ENCODE peak calls at places on chromosomes 2 and 18, in eight cellular contexts. I is lower lobe of right lung, T is heart left ventricle, N is breast epithelium, R is foreskin fibroblast, L is astrocyte of the cerebellum, S is DND-41, D is choroid plexus epithelial cell. B is an unnamed sample.

GRCh38 chr2:20438334-20439192 is 8.3 kb upstream of the RHOB start:
- DNase-seq in T (no peak), R (peak), S (no peak), I (no peak), L (peak), N (no peak), D (peak), B (no peak)

GRCh38 chr2:99488587-99488998 is 1.2 kb downstream of the REV1 start:
- DNase-seq in N (no peak), L (no peak), I (no peak), D (peak), R (no peak), T (no peak), S (peak), B (no peak)

GRCh38 chr2:152615177-152615576 is 102.1 kb downstream of the PRPF40A start:
- DNase-seq in D (no peak), R (no peak), N (no peak), I (no peak), T (no peak), S (no peak), L (no peak), B (no peak)

GRCh38 chr2:55899881-55900280 is 23.7 kb downstream of the EFEMP1 start:
- DNase-seq in R (no peak), L (peak), N (no peak), I (no peak), T (no peak), S (no peak), D (no peak), B (no peak)

GRCh38 chr18:76350134-76351025 is 144.7 kb downstream of the ZNF516 start:
- DNase-seq in I (no peak), L (no peak), D (no peak), R (no peak), T (no peak), S (no peak), N (no peak), B (no peak)

GRCh38 chr2:110980613-110981062 is 140.1 kb upstream of the BCL2L11 start:
- DNase-seq in T (no peak), I (no peak), D (no peak), S (peak), L (no peak), N (no peak), R (no peak), B (no peak)

GRCh38 chr2:3489449-3490115 is 29.7 kb downstream of the ADI1 start:
- DNase-seq in S (no peak), N (no peak), I (peak), R (no peak), L (no peak), D (no peak), T (no peak), B (no peak)

GRCh38 chr2:105563000-105563719 is 164.3 kb upstream of the FHL2 start:
- DNase-seq in L (no peak), S (no peak), I (no peak), D (no peak), T (no peak), N (no peak), R (no peak), B (no peak)

GRCh38 chr2:10889741-10890215 is 22.0 kb upstream of the KCNF1 start:
- DNase-seq in D (no peak), I (no peak), T (no peak), L (no peak), S (no peak), N (no peak), R (no peak), B (no peak)

GRCh38 chr2:26521054-26521912 is 43.4 kb upstream of the OTOF start:
- DNase-seq in T (no peak), N (no peak), R (no peak), D (peak), S (peak), I (no peak), L (no peak), B (no peak)

GRCh38 chr2:176125215-176126054 is 2.9 kb downstream of the HOXD9 start:
- DNase-seq in D (no peak), T (no peak), N (no peak), S (no peak), I (no peak), R (no peak), L (no peak), B (no peak)

GRCh38 chr18:75124967-75125358 is 84.0 kb downstream of the PTGR3 start:
- DNase-seq in I (no peak), L (no peak), R (no peak), N (no peak), S (no peak), D (no peak), T (no peak), B (no peak)

GRCh38 chr2:51758080-51758479 is 726.1 kb upstream of the NRXN1 start:
- DNase-seq in T (no peak), N (no peak), I (no peak), S (no peak), D (no peak), L (no peak), R (no peak), B (no peak)

GRCh38 chr2:57759822-57760300 is 286.7 kb upstream of the VRK2 start:
- DNase-seq in N (peak), T (peak), L (peak), R (peak), S (peak), I (peak), D (peak), B (peak)
- H3K4me3 ChIP-seq in N (peak), T (no peak), L (peak), R (peak), S (peak), I (peak), D (peak), B (no peak)

GRCh38 chr2:218858671-218859555 is 692 bp upstream of the WNT6 start:
- DNase-seq in L (no peak), N (no peak), T (no peak), D (no peak), R (no peak), S (no peak), I (no peak), B (no peak)

GRCh38 chr2:218860950-218861381 is 1.4 kb downstream of the WNT6 start:
- DNase-seq in T (peak), D (peak), R (no peak), L (no peak), S (peak), I (no peak), N (peak), B (no peak)

GRCh38 chr2:218859556-218859993 is at the start of gene WNT6:
- DNase-seq in D (no peak), T (no peak), I (peak), R (no peak), N (no peak), L (no peak), S (no peak), B (no peak)

GRCh38 chr2:218861645-218862318 is 2.2 kb downstream of the WNT6 start:
- DNase-seq in T (no peak), R (no peak), S (no peak), D (no peak), N (no peak), I (peak), L (no peak), B (no peak)

GRCh38 chr2:218859994-218860831 is 608 bp downstream of the WNT6 start:
- DNase-seq in D (no peak), L (no peak), R (no peak), N (no peak), I (peak), T (no peak), S (no peak), B (no peak)
- H3K4me3 ChIP-seq in D (no peak), L (no peak), R (no peak), N (peak), I (peak), T (peak), S (no peak), B (no peak)

DNA sequence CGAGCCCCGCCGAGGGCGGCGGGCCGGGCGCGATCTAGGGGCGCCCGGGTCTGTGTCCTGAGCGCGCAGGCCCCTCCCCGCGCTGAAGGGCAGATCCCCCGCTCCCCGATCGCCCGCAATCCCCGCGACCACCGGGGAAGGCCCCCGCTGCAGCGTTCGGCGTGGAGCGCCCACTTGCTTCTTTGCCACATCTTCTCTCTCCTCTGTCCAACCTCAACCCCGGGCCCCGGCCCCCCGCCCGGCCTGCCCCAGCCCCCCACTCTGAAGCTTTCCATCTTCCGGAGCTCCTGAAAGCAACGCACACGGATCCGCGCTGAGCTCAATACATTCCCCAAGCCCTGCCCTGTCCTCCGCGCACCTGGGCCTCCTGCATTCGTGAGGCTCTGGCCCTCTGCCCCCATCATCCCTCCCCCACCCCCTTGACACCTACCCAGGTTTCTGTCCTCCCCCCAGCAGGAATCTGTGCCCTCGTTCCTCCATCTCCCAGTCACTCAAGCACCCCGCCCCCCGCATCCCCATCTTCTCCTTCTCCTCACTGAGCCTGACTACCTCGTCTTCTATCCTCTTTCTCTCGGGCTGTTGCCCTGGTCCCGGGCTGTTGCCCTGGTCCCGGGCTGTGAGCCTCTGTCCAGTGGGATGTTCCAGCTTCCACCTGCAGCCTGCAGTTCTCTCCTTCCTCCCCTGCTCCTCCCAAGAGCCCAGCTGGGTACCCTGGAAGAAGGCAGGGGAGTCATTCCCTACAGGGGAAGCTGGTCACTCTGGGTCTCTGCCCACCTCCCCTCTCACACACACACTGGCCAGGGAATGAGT is 7.8 kb downstream of the SPEG start:
- DNase-seq in R (no peak), N (no peak), S (no peak), L (no peak), I (no peak), T (no peak), D (no peak), B (no peak)
- H3K4me3 ChIP-seq in R (peak), N (peak), S (peak), L (peak), I (peak), T (peak), D (peak), B (no peak)

GRCh38 chr2:134760385-134760784 is 41.6 kb upstream of the TMEM163 start:
- DNase-seq in D (no peak), I (no peak), T (no peak), R (no peak), S (no peak), L (no peak), N (no peak), B (no peak)

GRCh38 chr2:134763164-134763710 is 44.4 kb upstream of the TMEM163 start:
- DNase-seq in L (no peak), D (no peak), S (no peak), N (no peak), R (no peak), T (no peak), I (no peak), B (no peak)

GRCh38 chr2:134764164-134764563 is 45.4 kb upstream of the TMEM163 start:
- DNase-seq in N (no peak), I (no peak), R (no peak), T (no peak), S (no peak), L (no peak), D (no peak), B (no peak)

GRCh38 chr2:134765987-134766386 is 47.2 kb upstream of the TMEM163 start:
- DNase-seq in L (no peak), S (no peak), D (no peak), N (no peak), R (no peak), T (no peak), I (no peak), B (no peak)

DNA sequence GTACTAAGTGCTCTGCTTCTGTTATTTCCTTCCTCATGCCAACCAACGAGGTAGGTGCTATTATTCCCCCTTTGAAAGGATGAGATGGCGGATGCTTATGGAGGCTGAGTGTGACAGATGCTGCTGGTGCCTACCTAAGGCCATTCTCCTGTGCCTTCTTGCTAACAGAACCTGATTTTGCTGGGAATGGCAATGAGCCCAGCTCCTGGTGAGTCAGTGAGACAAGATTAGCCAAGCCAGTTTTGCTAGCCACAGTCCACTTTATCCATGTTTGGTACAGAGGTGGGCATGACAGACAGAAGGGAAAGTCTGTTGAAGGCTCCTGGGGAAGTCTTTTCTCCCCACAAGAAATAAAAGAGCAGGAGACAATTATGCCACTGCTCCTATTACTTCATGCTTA is 43.7 kb upstream of the TMEM163 start:
- DNase-seq in N (no peak), R (no peak), I (no peak), L (no peak), T (no peak), S (no peak), D (no peak), B (no peak)
- H3K4me3 ChIP-seq in N (no peak), R (no peak), I (no peak), L (no peak), T (no peak), S (no peak), D (no peak), B (no peak)

DNA sequence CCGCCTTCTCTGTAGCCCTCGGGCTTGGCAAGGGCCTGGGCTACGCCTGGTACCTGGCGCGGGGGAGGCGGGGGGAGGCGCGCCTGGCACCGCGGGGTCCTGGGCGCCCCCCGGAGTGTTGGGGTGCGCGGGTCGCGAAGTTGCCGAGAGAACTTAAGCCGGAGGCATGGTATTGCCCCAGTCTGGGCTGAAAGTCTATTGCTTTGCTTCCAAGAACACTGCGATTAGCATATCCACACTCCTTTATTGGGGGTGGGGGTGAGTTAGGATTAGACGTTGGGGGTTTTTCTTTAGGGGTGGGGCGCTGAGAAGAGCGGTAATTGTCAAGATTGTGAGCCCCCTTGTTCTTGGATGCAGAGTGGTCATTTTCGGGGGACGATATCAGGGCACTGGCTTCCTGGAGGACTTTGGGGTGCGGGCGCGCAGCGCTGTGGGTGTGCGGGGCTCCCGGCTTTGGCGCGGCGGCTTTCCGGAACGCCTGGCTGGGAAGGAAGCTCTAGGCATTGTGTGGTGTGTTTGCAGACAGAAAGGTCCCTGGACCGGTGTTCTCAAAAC is 799 bp downstream of the TANC1 start:
- DNase-seq in D (no peak), T (no peak), N (no peak), S (peak), R (no peak), I (no peak), L (no peak), B (no peak)
- H3K4me3 ChIP-seq in D (peak), T (peak), N (peak), S (peak), R (peak), I (peak), L (peak), B (no peak)

GRCh38 chr2:85325466-85325811 is 2.4 kb downstream of the TGOLN2 start:
- DNase-seq in R (no peak), L (no peak), S (no peak), T (no peak), D (no peak), N (no peak), I (no peak), B (no peak)
- H3K4me3 ChIP-seq in R (peak), L (peak), S (peak), T (peak), D (peak), N (peak), I (peak), B (peak)

DNA sequence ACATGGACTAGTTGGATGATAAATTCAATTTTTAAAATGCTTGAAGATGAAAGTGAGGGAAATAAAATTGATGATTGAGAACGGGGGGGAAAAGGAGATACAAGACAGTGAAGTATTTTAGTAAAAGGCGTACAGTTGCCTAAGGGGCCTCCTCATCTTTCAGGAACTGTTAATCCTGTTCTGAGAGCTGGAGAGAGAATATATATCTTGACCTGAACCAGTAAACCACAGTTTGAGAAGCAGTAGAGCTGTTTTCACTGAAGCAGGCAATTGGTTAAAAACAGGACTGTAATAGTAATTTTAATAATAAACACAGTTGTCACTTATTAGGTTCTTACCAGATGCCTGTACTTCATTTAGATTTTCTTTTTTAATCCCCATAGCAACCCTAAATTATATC is 137.5 kb downstream of the MAP3K20 start:
- DNase-seq in L (no peak), D (no peak), S (no peak), N (no peak), I (no peak), T (no peak), R (no peak), B (no peak)
- H3K4me3 ChIP-seq in L (no peak), D (no peak), S (no peak), N (no peak), I (no peak), T (no peak), R (no peak), B (no peak)

GRCh38 chr18:54946149-54946581 is 13.1 kb downstream of the CCDC68 start:
- DNase-seq in R (no peak), L (no peak), N (no peak), D (peak), I (no peak), S (peak), T (peak), B (peak)
- H3K4me3 ChIP-seq in R (no peak), L (no peak), N (peak), D (peak), I (peak), S (peak), T (no peak), B (peak)

GRCh38 chr18:8367217-8367988 is 241.8 kb upstream of the RAB12 start:
- DNase-seq in R (no peak), I (peak), D (peak), L (no peak), S (no peak), N (no peak), T (peak), B (peak)
- H3K4me3 ChIP-seq in R (peak), I (peak), D (peak), L (peak), S (no peak), N (peak), T (no peak), B (no peak)

GRCh38 chr2:19021721-19022120 is 336.7 kb downstream of the OSR1 start:
- DNase-seq in I (no peak), L (peak), N (peak), S (no peak), D (peak), R (peak), T (no peak), B (no peak)

GRCh38 chr2:19021100-19021476 is 337.3 kb downstream of the OSR1 start:
- DNase-seq in N (no peak), L (peak), T (no peak), R (peak), D (peak), S (no peak), I (no peak), B (no peak)

GRCh38 chr2:19022334-19022733 is 336.1 kb downstream of the OSR1 start:
- DNase-seq in I (no peak), T (no peak), R (no peak), S (no peak), D (no peak), N (no peak), L (no peak), B (no peak)

GRCh38 chr2:19026156-19026660 is 332.2 kb downstream of the OSR1 start:
- DNase-seq in T (no peak), D (no peak), L (no peak), S (no peak), I (no peak), R (no peak), N (no peak), B (no peak)

GRCh38 chr2:19020144-19021099 is 338.0 kb downstream of the OSR1 start:
- DNase-seq in R (no peak), I (no peak), S (no peak), D (peak), L (no peak), N (no peak), T (no peak), B (no peak)
- H3K4me3 ChIP-seq in R (no peak), I (no peak), S (no peak), D (no peak), L (no peak), N (no peak), T (no peak), B (no peak)